ENCODE peak calls at places on chromosomes 13 and 19, in six cellular contexts. Q, A, K, P, I and F are unnamed samples.

GRCh38 chr13:21330126-21330861 is 128.8 kb downstream of the ZDHHC20 start:
- DNase-seq in Q (no peak), A (no peak), K (no peak), P (no peak), I (no peak), F (no peak)

GRCh38 chr13:52195052-52195837 is 35.8 kb upstream of the NEK3 start:
- DNase-seq in Q (peak; percentile 79), A (no peak), K (peak; percentile 89), P (peak; percentile 83), I (peak; percentile 90), F (peak; percentile 79)

GRCh38 chr13:66077286-66077685 is 1152.8 kb downstream of the PCDH9 start:
- DNase-seq in Q (no peak), A (no peak), K (no peak), P (no peak), I (no peak), F (no peak)

GRCh38 chr19:3404324-3405260 is 38.2 kb downstream of the NFIC start:
- DNase-seq in Q (peak; percentile 88), A (no peak), K (peak; percentile 87), P (peak; percentile 92), I (peak; percentile 91), F (peak; percentile 91)

GRCh38 chr19:30062331-30063183 is 120.5 kb downstream of the URI1 start:
- DNase-seq in Q (no peak), A (no peak), K (peak; percentile 9), P (peak; percentile 13), I (no peak), F (no peak)

GRCh38 chr19:5447700-5448311 is 7.4 kb upstream of the ZNRF4 start:
- DNase-seq in Q (no peak), A (no peak), K (no peak), P (no peak), I (no peak), F (no peak)

GRCh38 chr13:27411393-27411792 is 13.0 kb upstream of the GTF3A start:
- DNase-seq in Q (no peak), A (no peak), K (no peak), P (no peak), I (no peak), F (no peak)

GRCh38 chr19:38033658-38034150 is 126.7 kb downstream of the SIPA1L3 start:
- DNase-seq in Q (no peak), A (no peak), K (no peak), P (no peak), I (no peak), F (no peak)

GRCh38 chr13:52868190-52868589 is 19.8 kb upstream of the PCDH8 start:
- DNase-seq in Q (no peak), A (no peak), K (no peak), P (no peak), I (no peak), F (no peak)

GRCh38 chr19:36838784-36839324 is 667 bp upstream of the ZNF790 start:
- DNase-seq in Q (no peak), A (no peak), K (no peak), P (no peak), I (no peak), F (no peak)

GRCh38 chr19:57068921-57069697 is 50.7 kb upstream of the USP29 start:
- DNase-seq in Q (no peak), A (no peak), K (peak; percentile 95), P (no peak), I (peak; percentile 63), F (no peak)

GRCh38 chr19:18424122-18424889 is 5.1 kb downstream of the SSBP4 start:
- DNase-seq in Q (no peak), A (no peak), K (no peak), P (no peak), I (peak; percentile 15), F (no peak)

GRCh38 chr13:110421696-110422395 is 114.8 kb downstream of the COL4A2 start:
- DNase-seq in Q (no peak), A (no peak), K (no peak), P (no peak), I (no peak), F (no peak)

GRCh38 chr13:44196186-44196751 is 177.4 kb upstream of the SERP2 start:
- DNase-seq in Q (no peak), A (no peak), K (no peak), P (no peak), I (no peak), F (no peak)

GRCh38 chr13:44197791-44198770 is 175.5 kb upstream of the SERP2 start:
- DNase-seq in Q (no peak), A (no peak), K (no peak), P (no peak), I (no peak), F (no peak)

GRCh38 chr13:44198826-44199225 is 174.8 kb upstream of the SERP2 start:
- DNase-seq in Q (no peak), A (no peak), K (no peak), P (no peak), I (no peak), F (no peak)

GRCh38 chr13:44193731-44194130 is 179.9 kb upstream of the SERP2 start:
- DNase-seq in Q (no peak), A (no peak), K (no peak), P (no peak), I (no peak), F (no peak)

GRCh38 chr13:44199627-44200207 is 173.9 kb upstream of the SERP2 start:
- DNase-seq in Q (peak; percentile 68), A (no peak), K (no peak), P (no peak), I (no peak), F (no peak)
- TF ChIP-seq POLR2A in Q (no peak), A (no peak), K (no peak), P (no peak), I (no peak), F (no peak)

DNA sequence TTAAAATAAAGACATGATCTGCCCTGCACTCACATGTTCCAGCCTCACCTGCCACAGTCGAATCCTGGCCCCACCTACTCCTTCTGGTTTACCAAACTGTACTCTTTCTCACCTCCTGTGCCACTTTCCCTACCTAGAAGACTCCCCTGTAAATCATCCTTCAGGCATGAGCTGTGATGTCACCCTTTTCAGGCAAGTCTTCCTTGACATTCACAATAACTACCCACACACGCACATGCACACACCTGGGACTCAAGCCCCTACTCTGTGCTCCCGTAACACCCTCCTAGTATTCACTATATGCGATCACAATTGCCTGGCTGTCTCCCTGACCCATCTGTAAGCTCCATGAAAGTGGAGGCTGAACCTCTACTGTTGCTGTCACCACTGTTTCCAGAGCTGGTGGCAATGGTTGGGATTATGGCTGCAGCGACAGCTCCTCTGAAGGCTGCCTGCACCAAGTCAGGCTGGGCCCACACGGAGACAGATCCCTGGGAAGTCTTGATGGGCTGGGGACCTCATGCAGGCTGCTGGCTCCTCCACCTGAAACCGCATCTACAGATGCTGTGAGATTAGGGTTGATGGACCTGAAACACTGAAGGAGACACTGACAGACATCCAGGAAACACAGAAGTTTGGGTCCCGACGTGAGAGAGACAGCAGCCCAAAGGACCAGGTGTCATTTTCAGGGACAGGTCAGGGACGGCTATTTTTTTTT is 611.1 kb downstream of the UQCRFS1 start:
- DNase-seq in Q (no peak), A (no peak), K (no peak), P (no peak), I (no peak), F (no peak)
- TF ChIP-seq POLR2A in Q (no peak), A (no peak), K (no peak), P (no peak), I (no peak), F (no peak)

GRCh38 chr19:9818734-9819589 is at the start of gene FBXL12:
- DNase-seq in Q (peak; percentile 100), A (peak; percentile 99), K (peak; percentile 100), P (peak; percentile 100), I (peak; percentile 100), F (peak; percentile 100)
- TF ChIP-seq POLR2A in Q (peak; percentile 15), A (peak; percentile 75), K (peak; percentile 69), P (peak; percentile 36), I (peak; percentile 89), F (peak; percentile 80)

DNA sequence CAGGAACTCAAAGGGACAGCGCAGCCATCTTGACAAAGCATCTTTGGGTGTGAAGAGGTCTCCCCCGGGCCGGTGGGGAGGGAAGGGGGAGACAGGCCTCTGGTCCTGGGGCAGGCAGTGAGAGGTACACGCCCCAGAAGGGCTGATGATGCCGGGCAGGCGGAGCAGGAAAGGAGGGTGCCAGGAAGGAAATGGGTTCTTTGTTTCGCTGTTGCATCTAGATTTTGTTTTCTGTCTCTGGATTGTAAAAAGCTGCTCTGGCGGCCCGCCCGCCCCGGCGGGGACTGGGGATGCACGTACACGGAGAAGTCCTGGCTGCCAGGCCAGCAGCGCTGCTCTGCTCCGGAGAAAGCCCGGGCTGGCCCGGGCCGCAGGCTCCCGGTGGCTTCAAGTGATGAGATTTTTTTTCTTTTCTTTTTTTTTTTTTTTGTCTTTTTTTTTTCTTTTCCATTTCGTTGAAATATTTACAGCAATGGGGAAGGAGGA is 13.2 kb upstream of the ASF1B start:
- DNase-seq in Q (peak; percentile 51), A (no peak), K (peak; percentile 74), P (peak; percentile 82), I (peak; percentile 56), F (peak; percentile 67)
- TF ChIP-seq POLR2A in Q (no peak), A (no peak), K (no peak), P (no peak), I (no peak), F (no peak)